ENCODE peak calls at places on chromosomes 5 and 9, in six cellular contexts. F is CD8-positive, alpha-beta T cell; U is tibial nerve; G is psoas muscle; I is OCI-LY7; Q is foreskin keratinocyte. R is an unnamed sample.

GRCh38 chr5:9549941-9550340 is 4.1 kb upstream of the SEMA5A start:
- DNase-seq in F (no peak), U (no peak), G (no peak), I (no peak), Q (no peak), R (no peak)

GRCh38 chr5:29853711-29854110 is 1339.8 kb upstream of the CDH6 start:
- DNase-seq in F (no peak), U (no peak), G (no peak), I (no peak), Q (no peak), R (no peak)

GRCh38 chr9:36314740-36315139 is 56.5 kb upstream of the GNE start:
- DNase-seq in F (no peak), U (no peak), G (no peak), I (no peak), Q (no peak), R (no peak)

GRCh38 chr9:673264-673965 is 168.1 kb upstream of the DMRT1 start:
- DNase-seq in F (no peak), U (no peak), G (no peak), I (no peak), Q (peak), R (no peak)

GRCh38 chr9:4665357-4665756 is 923 bp downstream of the SPATA6L start:
- DNase-seq in F (no peak), U (no peak), G (no peak), I (no peak), Q (no peak), R (no peak)

GRCh38 chr9:97484134-97484533 is 17.3 kb upstream of the TMOD1 start:
- DNase-seq in F (no peak), U (no peak), G (no peak), I (no peak), Q (no peak), R (no peak)

GRCh38 chr9:115018547-115019435 is 88.4 kb upstream of the TNFSF8 start:
- DNase-seq in F (no peak), U (no peak), G (no peak), I (no peak), Q (no peak), R (no peak)

GRCh38 chr5:136040746-136041415 is 12.1 kb downstream of the TGFBI start:
- DNase-seq in F (no peak), U (no peak), G (no peak), I (peak), Q (no peak), R (no peak)

GRCh38 chr9:89928521-89929275 is 323.9 kb downstream of the GADD45G start:
- DNase-seq in F (no peak), U (no peak), G (no peak), I (no peak), Q (no peak), R (no peak)

GRCh38 chr5:3615217-3615616 is 19.6 kb downstream of the IRX1 start:
- DNase-seq in F (no peak), U (no peak), G (no peak), I (no peak), Q (peak), R (no peak)

GRCh38 chr5:11050596-11051304 is 289.7 kb upstream of the DAP start:
- DNase-seq in F (no peak), U (no peak), G (no peak), I (no peak), Q (peak), R (no peak)

GRCh38 chr5:14208071-14209021 is 65.2 kb downstream of the TRIO start:
- DNase-seq in F (no peak), U (no peak), G (no peak), I (peak), Q (peak), R (no peak)

GRCh38 chr5:142686210-142686734 is 382 bp upstream of the FGF1 start:
- DNase-seq in F (no peak), U (no peak), G (no peak), I (no peak), Q (peak), R (peak)

GRCh38 chr5:14250094-14250777 is 107.1 kb downstream of the TRIO start:
- DNase-seq in F (no peak), U (peak), G (peak), I (no peak), Q (peak), R (no peak)

GRCh38 chr5:138109463-138110265 is 25.8 kb downstream of the WNT8A start:
- DNase-seq in F (no peak), U (no peak), G (no peak), I (no peak), Q (no peak), R (no peak)

GRCh38 chr9:131296452-131296851 is 6.9 kb downstream of the PLPP7 start:
- DNase-seq in F (no peak), U (no peak), G (peak), I (no peak), Q (no peak), R (no peak)

GRCh38 chr5:115600771-115601170 is 1.5 kb downstream of the TICAM2 start:
- DNase-seq in F (no peak), U (no peak), G (no peak), I (no peak), Q (no peak), R (no peak)

GRCh38 chr5:10595678-10596309 is 31.9 kb downstream of the ANKRD33B start:
- DNase-seq in F (no peak), U (no peak), G (no peak), I (no peak), Q (peak), R (no peak)

GRCh38 chr9:93624431-93624834 is 48.0 kb downstream of the PHF2 start:
- DNase-seq in F (no peak), U (no peak), G (no peak), I (no peak), Q (no peak), R (no peak)

GRCh38 chr5:132561601-132562000 is 4.8 kb downstream of the RAD50 start:
- DNase-seq in F (no peak), U (no peak), G (no peak), I (no peak), Q (peak), R (no peak)

GRCh38 chr9:113380869-113381378 is 4.1 kb upstream of the HDHD3 start:
- DNase-seq in F (no peak), U (no peak), G (no peak), I (peak), Q (no peak), R (no peak)

GRCh38 chr9:456365-456764 is 241.7 kb downstream of the DOCK8 start:
- DNase-seq in F (no peak), U (no peak), G (peak), I (no peak), Q (no peak), R (no peak)

GRCh38 chr9:99199938-99200539 is 21.7 kb downstream of the ALG2 start:
- DNase-seq in F (no peak), U (no peak), G (no peak), I (no peak), Q (no peak), R (no peak)

GRCh38 chr5:141637693-141638419 is 1.1 kb downstream of the RELL2 start:
- DNase-seq in F (peak), U (no peak), G (peak), I (peak), Q (peak), R (no peak)

GRCh38 chr9:21674894-21675293 is 127.5 kb upstream of the MTAP start:
- DNase-seq in F (no peak), U (no peak), G (no peak), I (no peak), Q (peak), R (no peak)

GRCh38 chr9:20397348-20397747 is 225.0 kb downstream of the MLLT3 start:
- DNase-seq in F (no peak), U (no peak), G (no peak), I (no peak), Q (no peak), R (no peak)

GRCh38 chr5:137179203-137179602 is 319.9 kb downstream of the SPOCK1 start:
- DNase-seq in F (no peak), U (no peak), G (no peak), I (no peak), Q (no peak), R (no peak)

GRCh38 chr9:72926506-72926905 is 26.3 kb downstream of the ALDH1A1 start:
- DNase-seq in F (no peak), U (no peak), G (no peak), I (no peak), Q (no peak), R (no peak)

GRCh38 chr9:36431078-36431477 is 31.0 kb upstream of the RNF38 start:
- DNase-seq in F (no peak), U (no peak), G (no peak), I (no peak), Q (no peak), R (no peak)

GRCh38 chr5:54556136-54556535 is 38.6 kb downstream of the SNX18 start:
- DNase-seq in F (no peak), U (no peak), G (no peak), I (no peak), Q (no peak), R (no peak)

GRCh38 chr9:134813841-134814240 is 66.8 kb upstream of the FCN2 start:
- DNase-seq in F (no peak), U (no peak), G (no peak), I (no peak), Q (no peak), R (no peak)
- TF ChIP-seq CTCF in F (no peak), U (no peak), G (no peak), I (no peak), Q (no peak), R (no peak)

DNA sequence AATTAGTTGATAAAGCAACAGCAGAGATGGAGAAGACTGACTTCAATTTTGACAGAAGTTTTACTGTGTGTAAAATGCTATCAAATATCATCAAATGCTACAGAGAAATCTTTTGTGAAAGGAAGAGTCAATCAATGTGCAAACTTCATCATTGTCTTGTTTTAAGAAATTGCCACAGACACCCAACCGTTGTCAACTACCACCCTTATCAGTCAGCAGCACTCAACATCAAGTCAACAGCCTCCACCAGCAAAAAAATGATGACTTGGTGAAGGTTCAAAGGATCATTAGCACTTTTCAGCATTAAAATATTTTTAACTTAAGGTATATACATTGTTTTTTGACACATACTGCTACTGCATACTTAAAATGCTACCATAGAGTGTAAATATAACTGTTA is 888.8 kb downstream of the CDH18 start:
- DNase-seq in F (no peak), U (no peak), G (no peak), I (no peak), Q (no peak), R (no peak)
- H3K27ac ChIP-seq in F (no peak), U (no peak), G (no peak), I (no peak), Q (no peak), R (no peak)

DNA sequence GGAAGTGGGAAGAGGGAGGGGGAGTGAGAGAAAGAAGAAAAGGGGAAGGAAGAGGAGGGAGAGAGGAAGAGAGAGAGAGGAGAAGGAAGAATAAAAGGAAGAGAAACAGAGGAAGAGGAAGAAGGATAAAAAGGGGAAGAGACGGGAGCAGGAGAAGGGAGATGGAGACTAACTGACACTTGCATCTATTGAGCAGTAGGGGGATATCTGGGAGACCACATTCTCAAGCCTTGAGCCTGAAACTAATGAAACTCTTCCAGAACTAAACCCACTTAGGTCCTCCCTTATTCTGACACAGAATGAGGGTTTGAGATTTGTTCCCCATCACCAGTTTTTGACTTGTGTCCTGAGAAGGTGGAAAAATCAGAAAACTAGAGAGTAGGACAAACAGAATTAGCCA is 533.3 kb downstream of the CDH12 start:
- DNase-seq in F (no peak), U (no peak), G (no peak), I (no peak), Q (no peak), R (no peak)
- TF ChIP-seq CTCF in F (no peak), U (no peak), G (no peak), I (no peak), Q (peak), R (no peak)

DNA sequence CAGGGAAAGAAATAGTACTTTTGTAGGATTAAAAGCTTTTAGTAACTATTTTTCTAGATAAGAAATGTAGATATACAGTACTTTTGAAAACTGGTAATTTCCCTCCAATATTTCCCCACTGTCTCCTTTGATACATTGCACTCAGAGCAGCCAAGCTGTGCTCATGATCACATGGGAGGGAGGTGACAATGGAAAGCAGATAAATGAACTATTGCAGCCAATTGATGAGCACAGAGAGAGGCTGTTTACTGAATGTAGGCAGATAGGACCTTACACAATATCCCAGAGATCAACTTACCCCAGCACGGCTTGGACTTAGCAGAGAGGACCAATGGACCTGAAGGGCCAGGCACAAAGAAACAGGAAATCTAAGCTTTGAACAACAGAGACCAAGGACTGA is 178.0 kb upstream of the NREP start:
- DNase-seq in F (no peak), U (no peak), G (no peak), I (no peak), Q (no peak), R (no peak)
- H3K27ac ChIP-seq in F (no peak), U (no peak), G (no peak), I (no peak), Q (no peak), R (no peak)

GRCh38 chr9:37511006-37511714 is 25.4 kb downstream of the POLR1E start:
- DNase-seq in F (no peak), U (no peak), G (no peak), I (peak), Q (no peak), R (no peak)
- TF ChIP-seq CTCF in F (no peak), U (no peak), G (no peak), I (peak), Q (peak), R (no peak)

GRCh38 chr5:63261695-63262094 is 683.1 kb downstream of the LRRC70 start:
- DNase-seq in F (no peak), U (no peak), G (no peak), I (no peak), Q (no peak), R (no peak)
- H3K27ac ChIP-seq in F (no peak), U (no peak), G (no peak), I (no peak), Q (no peak), R (no peak)

GRCh38 chr5:178376906-178377582 is 144.4 kb upstream of the PHYKPL start:
- DNase-seq in F (no peak), U (no peak), G (no peak), I (no peak), Q (no peak), R (no peak)

GRCh38 chr5:178377583-178378270 is 145.1 kb upstream of the PHYKPL start:
- DNase-seq in F (no peak), U (no peak), G (no peak), I (no peak), Q (no peak), R (no peak)

GRCh38 chr5:178380541-178381074 is 148.0 kb upstream of the PHYKPL start:
- DNase-seq in F (no peak), U (no peak), G (no peak), I (no peak), Q (no peak), R (no peak)

GRCh38 chr5:178380086-178380485 is 147.5 kb upstream of the PHYKPL start:
- DNase-seq in F (no peak), U (no peak), G (no peak), I (no peak), Q (no peak), R (no peak)

GRCh38 chr5:178378527-178379484 is 146.2 kb upstream of the PHYKPL start:
- DNase-seq in F (no peak), U (no peak), G (no peak), I (no peak), Q (peak), R (no peak)
- TF ChIP-seq CTCF in F (no peak), U (no peak), G (no peak), I (no peak), Q (no peak), R (no peak)

GRCh38 chr9:91485006-91485405 is 61.4 kb upstream of the NFIL3 start:
- DNase-seq in F (no peak), U (no peak), G (no peak), I (no peak), Q (no peak), R (no peak)

GRCh38 chr9:91486699-91487497 is 63.3 kb upstream of the NFIL3 start:
- DNase-seq in F (no peak), U (no peak), G (no peak), I (no peak), Q (no peak), R (no peak)

GRCh38 chr9:91481971-91482370 is 58.3 kb upstream of the NFIL3 start:
- DNase-seq in F (no peak), U (no peak), G (no peak), I (no peak), Q (no peak), R (no peak)

GRCh38 chr9:91483835-91484234 is 60.2 kb upstream of the NFIL3 start:
- DNase-seq in F (no peak), U (no peak), G (no peak), I (no peak), Q (no peak), R (no peak)

GRCh38 chr9:91483189-91483691 is 59.6 kb upstream of the NFIL3 start:
- DNase-seq in F (no peak), U (no peak), G (no peak), I (no peak), Q (no peak), R (no peak)
- H3K27ac ChIP-seq in F (no peak), U (peak), G (peak), I (no peak), Q (no peak), R (peak)